ENCODE peak calls at places on chromosome 1, in seven cellular contexts. E, O, S, V, B, C and N are unnamed samples.

GRCh38 chr1:185938396-185938795 is 204.2 kb downstream of the HMCN1 start:
- DNase-seq in E (no peak), O (no peak), S (no peak), V (no peak), B (no peak), C (no peak), N (no peak)

GRCh38 chr1:208351838-208352237 is 107.7 kb upstream of the PLXNA2 start:
- DNase-seq in E (no peak), O (no peak), S (no peak), V (no peak), B (no peak), C (no peak), N (no peak)

GRCh38 chr1:233607252-233608119 is 6.4 kb upstream of the KCNK1 start:
- DNase-seq in E (peak), O (no peak), S (peak), V (peak), B (no peak), C (no peak), N (no peak)

GRCh38 chr1:58852731-58853485 is 69.1 kb upstream of the JUN start:
- DNase-seq in E (no peak), O (no peak), S (no peak), V (no peak), B (no peak), C (peak), N (no peak)

GRCh38 chr1:207988326-207989005 is 77.5 kb upstream of the CD34 start:
- DNase-seq in E (no peak), O (no peak), S (no peak), V (no peak), B (no peak), C (no peak), N (no peak)

GRCh38 chr1:156748670-156749428 is 2.6 kb downstream of the HDGF start:
- DNase-seq in E (peak), O (no peak), S (peak), V (peak), B (no peak), C (no peak), N (no peak)

GRCh38 chr1:205444300-205444930 is 11.4 kb downstream of the BLACAT1 start:
- DNase-seq in E (no peak), O (no peak), S (no peak), V (no peak), B (no peak), C (no peak), N (no peak)

GRCh38 chr1:46961066-46961758 is 19.9 kb upstream of the CYP4A11 start:
- DNase-seq in E (no peak), O (no peak), S (no peak), V (no peak), B (no peak), C (no peak), N (no peak)

GRCh38 chr1:194338241-194338948 is 1152.0 kb upstream of the B3GALT2 start:
- DNase-seq in E (no peak), O (no peak), S (peak), V (no peak), B (no peak), C (no peak), N (no peak)

GRCh38 chr1:27872802-27873665 is 690 bp downstream of the THEMIS2 start:
- DNase-seq in E (no peak), O (no peak), S (peak), V (peak), B (peak), C (no peak), N (no peak)

GRCh38 chr1:172380441-172381244 is 39.8 kb upstream of the C1orf105 start:
- DNase-seq in E (no peak), O (no peak), S (no peak), V (no peak), B (peak), C (no peak), N (no peak)

GRCh38 chr1:173332026-173332425 is 124.9 kb upstream of the TNFSF4 start:
- DNase-seq in E (no peak), O (no peak), S (peak), V (no peak), B (no peak), C (no peak), N (no peak)

GRCh38 chr1:226728448-226728847 is 10.6 kb downstream of the ITPKB start:
- DNase-seq in E (no peak), O (no peak), S (no peak), V (no peak), B (no peak), C (no peak), N (no peak)

GRCh38 chr1:183090386-183091006 is 67.3 kb downstream of the LAMC1 start:
- DNase-seq in E (no peak), O (no peak), S (no peak), V (no peak), B (no peak), C (no peak), N (no peak)

GRCh38 chr1:224124220-224124619 is 10.3 kb downstream of the FBXO28 start:
- DNase-seq in E (no peak), O (no peak), S (no peak), V (no peak), B (no peak), C (no peak), N (no peak)

DNA sequence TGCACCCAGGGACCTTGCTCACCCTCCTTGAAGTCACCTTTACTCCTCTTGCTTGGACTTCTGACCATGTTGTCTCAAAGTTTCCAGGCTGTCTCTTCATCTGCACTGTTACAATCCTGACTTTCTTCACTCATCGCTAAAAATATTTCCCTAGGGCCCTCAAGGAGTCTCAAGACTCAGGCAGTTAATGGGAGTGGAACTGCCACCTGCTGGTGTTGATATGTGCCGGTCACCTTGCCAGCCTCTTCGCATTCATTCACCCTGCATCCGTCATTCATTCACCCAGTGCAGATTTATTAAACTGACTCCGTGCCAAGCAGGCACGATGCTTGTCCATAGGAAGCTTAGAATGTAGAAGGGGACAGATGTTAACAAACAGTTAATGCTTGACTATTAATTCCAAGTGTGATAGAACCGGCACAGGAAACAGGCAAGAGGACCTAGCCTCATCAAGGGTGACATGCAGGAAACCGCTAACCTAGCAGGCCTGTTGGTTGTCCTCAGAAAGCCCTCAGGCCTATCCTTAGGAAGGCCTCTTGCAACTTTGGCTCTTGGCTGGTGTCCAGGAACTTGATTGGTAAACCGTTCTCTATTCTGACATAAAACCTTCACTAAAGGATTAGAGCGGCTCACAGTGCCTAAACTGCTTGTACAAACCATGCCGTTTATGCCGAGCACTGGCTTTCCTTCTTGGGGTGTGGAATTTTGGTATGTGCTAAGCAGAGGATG is 342.2 kb downstream of the CAMTA1 start:
- DNase-seq in E (no peak), O (no peak), S (no peak), V (no peak), B (no peak), C (no peak), N (no peak)
- TF ChIP-seq CTCF in E (no peak), O (no peak), S (no peak), V (no peak), B (no peak), C (no peak), N (no peak)

GRCh38 chr1:42913426-42914091 is 45.1 kb downstream of the SLC2A1 start:
- DNase-seq in E (peak), O (peak), S (peak), V (peak), B (no peak), C (peak), N (peak)
- TF ChIP-seq CTCF in E (peak), O (peak), S (peak), V (peak), B (peak), C (peak), N (peak)

GRCh38 chr1:91555074-91555730 is 54.6 kb downstream of the CDC7 start:
- DNase-seq in E (no peak), O (no peak), S (peak), V (no peak), B (no peak), C (no peak), N (no peak)
- TF ChIP-seq CTCF in E (no peak), O (no peak), S (no peak), V (no peak), B (no peak), C (no peak), N (peak)

DNA sequence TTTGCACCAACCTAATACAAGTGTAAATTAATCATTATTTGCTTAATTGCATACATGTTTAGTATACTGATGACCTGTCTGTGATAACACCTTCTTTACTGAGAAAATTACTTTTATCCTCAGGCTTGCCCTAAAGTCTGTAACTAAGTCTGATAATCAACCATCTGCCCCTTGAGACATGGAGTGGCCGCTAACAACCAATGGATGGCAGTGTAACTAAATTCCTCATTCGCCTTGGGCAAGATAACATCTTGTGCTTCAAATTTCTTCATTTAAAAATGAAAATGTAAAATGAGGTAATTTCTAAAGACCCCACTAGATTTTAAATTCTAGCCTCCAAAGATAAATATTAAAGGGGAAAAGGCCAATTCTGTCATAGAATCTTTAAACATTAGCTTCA is 85.1 kb downstream of the ENAH start:
- DNase-seq in E (no peak), O (no peak), S (peak), V (no peak), B (no peak), C (no peak), N (no peak)
- TF ChIP-seq CTCF in E (peak), O (no peak), S (peak), V (no peak), B (no peak), C (peak), N (peak)

GRCh38 chr1:108511764-108512163 is 48.1 kb upstream of the EEIG2 start:
- DNase-seq in E (no peak), O (no peak), S (no peak), V (no peak), B (no peak), C (no peak), N (no peak)
- TF ChIP-seq CTCF in E (no peak), O (no peak), S (no peak), V (no peak), B (no peak), C (no peak), N (no peak)

GRCh38 chr1:23958810-23959460 is 693 bp upstream of the PNRC2 start:
- DNase-seq in E (peak), O (peak), S (peak), V (peak), B (peak), C (peak), N (peak)
- TF ChIP-seq CTCF in E (no peak), O (peak), S (no peak), V (no peak), B (no peak), C (peak), N (no peak)

DNA sequence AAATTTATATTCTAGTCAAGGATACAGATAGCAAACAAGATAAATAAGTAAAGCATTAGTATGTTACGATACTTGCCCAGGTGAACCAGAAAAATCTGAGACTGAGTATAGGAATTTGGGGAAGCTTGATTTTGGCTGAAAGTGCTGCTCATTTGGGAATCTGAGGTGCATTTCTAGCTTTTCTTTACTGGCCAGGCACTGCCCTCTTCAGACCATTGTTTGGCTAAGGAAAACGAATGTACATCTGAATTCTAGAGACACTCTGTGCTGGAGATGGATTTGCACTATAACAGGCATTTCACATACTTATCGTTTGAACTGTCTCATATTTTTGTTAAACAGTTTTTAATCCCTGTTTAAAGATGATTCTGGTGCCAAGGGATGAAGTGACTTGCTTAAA is 23.4 kb downstream of the ARID1A start:
- DNase-seq in E (no peak), O (no peak), S (no peak), V (no peak), B (no peak), C (no peak), N (no peak)
- TF ChIP-seq CTCF in E (no peak), O (no peak), S (no peak), V (no peak), B (no peak), C (no peak), N (no peak)